ENCODE peak calls at places on chromosomes 3 and 15, in five cellular contexts. E is IMR-90, Y is neuronal stem cell, M is H9, F is H1. T is an unnamed sample.

GRCh38 chr3:127595303-127595702 is 2.9 kb upstream of the MCM2 start:
- DNase-seq in Y (no peak), F (no peak), E (no peak), M (no peak), T (no peak)

GRCh38 chr3:133885241-133885711 is 10.4 kb downstream of the RAB6B start:
- DNase-seq in E (no peak), F (peak; percentile 26), Y (no peak), M (no peak), T (no peak)

GRCh38 chr3:172333692-172334457 is 114.4 kb downstream of the GHSR start:
- DNase-seq in M (no peak), F (no peak), Y (no peak), E (no peak), T (no peak)

GRCh38 chr3:102053375-102053989 is 204.2 kb downstream of the NFKBIZ start:
- DNase-seq in F (no peak), M (no peak), E (peak; percentile 62), Y (no peak), T (peak; percentile 16)

GRCh38 chr3:1963896-1964295 is 134.8 kb upstream of the CNTN4 start:
- DNase-seq in Y (no peak), E (no peak), F (no peak), M (no peak), T (no peak)

GRCh38 chr3:128009952-128010846 is 42.0 kb upstream of the SEC61A1 start:
- DNase-seq in M (no peak), F (no peak), E (peak; percentile 50), Y (no peak), T (no peak)

GRCh38 chr3:171650193-171650592 is 160.1 kb downstream of the PLD1 start:
- DNase-seq in F (no peak), Y (no peak), M (no peak), E (no peak), T (no peak)

GRCh38 chr15:100778831-100779288 is 100.8 kb upstream of the ALDH1A3 start:
- DNase-seq in E (no peak), M (no peak), Y (no peak), F (peak; percentile 33), T (no peak)

GRCh38 chr3:168162172-168162571 is 66.4 kb upstream of the GOLIM4 start:
- DNase-seq in M (no peak), E (peak; percentile 11), Y (no peak), F (no peak), T (no peak)

GRCh38 chr3:190676477-190676876 is 162.6 kb downstream of the IL1RAP start:
- DNase-seq in F (no peak), E (peak; percentile 72), Y (no peak), M (no peak), T (no peak)

GRCh38 chr3:114566162-114566755 is 272.4 kb downstream of the TIGIT start:
- DNase-seq in Y (no peak), F (no peak), E (no peak), M (no peak), T (no peak)

GRCh38 chr15:96888764-96889163 is 558.3 kb downstream of the NR2F2 start:
- DNase-seq in Y (no peak), M (no peak), E (no peak), F (no peak), T (no peak)

GRCh38 chr3:4495294-4496110 is 2.4 kb downstream of the ITPR1 start:
- DNase-seq in M (no peak), Y (no peak), E (no peak), F (no peak), T (no peak)

GRCh38 chr3:134034005-134034785 is 4.5 kb upstream of the SLCO2A1 start:
- DNase-seq in F (peak; percentile 11), M (no peak), E (peak; percentile 75), Y (no peak), T (no peak)

GRCh38 chr3:146972726-146973125 is 367.6 kb upstream of the PLSCR5 start:
- DNase-seq in M (no peak), Y (no peak), E (peak; percentile 8), F (no peak), T (no peak)

GRCh38 chr3:45164056-45164455 is 17.9 kb upstream of the CDCP1 start:
- DNase-seq in Y (no peak), F (no peak), M (no peak), E (no peak), T (no peak)

GRCh38 chr3:50450135-50450911 is 53.1 kb downstream of the CACNA2D2 start:
- DNase-seq in M (no peak), Y (no peak), F (no peak), E (peak; percentile 15), T (no peak)

GRCh38 chr15:67839929-67840746 is at the start of gene RNU6-1:
- DNase-seq in M (peak; percentile 81), F (peak; percentile 88), E (peak; percentile 91), Y (peak; percentile 88), T (peak; percentile 89)

GRCh38 chr3:58497074-58497473 is 5.2 kb downstream of the KCTD6 start:
- DNase-seq in E (no peak), M (no peak), Y (peak; percentile 74), F (no peak), T (peak; percentile 77)

GRCh38 chr3:42476225-42477160 is 25.9 kb upstream of the VIPR1 start:
- DNase-seq in F (no peak), Y (no peak), E (no peak), M (no peak), T (no peak)

GRCh38 chr15:60328852-60329443 is 68.8 kb downstream of the ANXA2 start:
- DNase-seq in E (peak; percentile 37), M (no peak), F (no peak), Y (no peak), T (no peak)

GRCh38 chr3:119013951-119014350 is 20.7 kb downstream of the IGSF11 start:
- DNase-seq in F (no peak), M (no peak), E (no peak), Y (no peak), T (no peak)

GRCh38 chr3:50227390-50228183 is 8.4 kb upstream of the GNAI2 start:
- DNase-seq in F (peak; percentile 94), Y (peak; percentile 89), E (peak; percentile 80), M (peak; percentile 93), T (peak; percentile 97)

GRCh38 chr3:116417151-116417550 is 28.1 kb downstream of the LSAMP start:
- DNase-seq in E (no peak), Y (no peak), M (no peak), F (no peak), T (no peak)

GRCh38 chr3:13539285-13539625 is 9.7 kb upstream of the FBLN2 start:
- DNase-seq in M (no peak), E (peak; percentile 75), F (no peak), Y (no peak), T (no peak)

GRCh38 chr3:177905173-177905894 is 630.9 kb upstream of the KCNMB2 start:
- DNase-seq in F (no peak), M (no peak), Y (no peak), E (peak; percentile 90), T (peak; percentile 23)

GRCh38 chr15:40763801-40764765 is at the start of gene GCHFR:
- DNase-seq in E (peak; percentile 47), F (peak; percentile 86), Y (peak; percentile 42), M (peak; percentile 85), T (peak; percentile 73)

GRCh38 chr15:50380089-50380488 is 25.1 kb upstream of the GABPB1 start:
- DNase-seq in M (no peak), E (peak; percentile 36), Y (no peak), F (no peak), T (no peak)

GRCh38 chr3:88219138-88219792 is 69.5 kb downstream of the C3orf38 start:
- DNase-seq in E (peak; percentile 49), M (peak; percentile 80), F (peak; percentile 66), Y (peak; percentile 64), T (peak; percentile 91)

GRCh38 chr3:125072310-125072709 is 16.5 kb upstream of the HEG1 start:
- DNase-seq in Y (no peak), E (peak; percentile 63), F (no peak), M (no peak), T (no peak)

GRCh38 chr3:53729130-53729529 is 117.1 kb downstream of the CHDH start:
- DNase-seq in E (no peak), Y (no peak), F (no peak), M (no peak), T (no peak)

GRCh38 chr3:6861989-6862879 is 1.3 kb downstream of the GRM7 start:
- DNase-seq in Y (no peak), F (peak; percentile 59), M (peak; percentile 37), E (no peak), T (peak; percentile 23)

GRCh38 chr3:162348912-162349311 is 852.3 kb downstream of the OTOL1 start:
- DNase-seq in E (no peak), M (no peak), F (no peak), Y (no peak), T (no peak)

GRCh38 chr15:51191072-51191665 is 96.5 kb upstream of the TNFAIP8L3 start:
- DNase-seq in E (no peak), M (no peak), Y (no peak), F (no peak), T (no peak)

GRCh38 chr3:113560845-113561623 is 28.7 kb downstream of the SIDT1 start:
- DNase-seq in Y (no peak), M (no peak), F (no peak), E (no peak), T (peak; percentile 54)

GRCh38 chr3:197298341-197298857 is at the start of gene DLG1:
- DNase-seq in Y (peak; percentile 88), F (peak; percentile 91), E (peak; percentile 92), M (peak; percentile 90), T (peak; percentile 96)

GRCh38 chr3:138845071-138845685 is 10.4 kb upstream of the PIK3CB start:
- DNase-seq in F (no peak), E (no peak), Y (no peak), M (peak; percentile 63), T (peak; percentile 58)
- H2BK5ac ChIP-seq in F (peak overlapping the region; percentile 98), E (no peak overlapping the region), Y (no peak overlapping the region), M (peak overlapping the region; percentile 97), T (peak overlapping the region; percentile 64)

GRCh38 chr15:31372635-31373091 is 46.0 kb downstream of the KLF13 start:
- DNase-seq in Y (no peak), M (peak; percentile 92), E (peak; percentile 74), F (peak; percentile 59), T (peak; percentile 97)
- H2BK5ac ChIP-seq in Y (peak overlapping the region; percentile 40), M (no peak overlapping the region), E (peak overlapping the region; percentile 17), F (peak overlapping the region; percentile 66), T (peak overlapping the region; percentile 37)

DNA sequence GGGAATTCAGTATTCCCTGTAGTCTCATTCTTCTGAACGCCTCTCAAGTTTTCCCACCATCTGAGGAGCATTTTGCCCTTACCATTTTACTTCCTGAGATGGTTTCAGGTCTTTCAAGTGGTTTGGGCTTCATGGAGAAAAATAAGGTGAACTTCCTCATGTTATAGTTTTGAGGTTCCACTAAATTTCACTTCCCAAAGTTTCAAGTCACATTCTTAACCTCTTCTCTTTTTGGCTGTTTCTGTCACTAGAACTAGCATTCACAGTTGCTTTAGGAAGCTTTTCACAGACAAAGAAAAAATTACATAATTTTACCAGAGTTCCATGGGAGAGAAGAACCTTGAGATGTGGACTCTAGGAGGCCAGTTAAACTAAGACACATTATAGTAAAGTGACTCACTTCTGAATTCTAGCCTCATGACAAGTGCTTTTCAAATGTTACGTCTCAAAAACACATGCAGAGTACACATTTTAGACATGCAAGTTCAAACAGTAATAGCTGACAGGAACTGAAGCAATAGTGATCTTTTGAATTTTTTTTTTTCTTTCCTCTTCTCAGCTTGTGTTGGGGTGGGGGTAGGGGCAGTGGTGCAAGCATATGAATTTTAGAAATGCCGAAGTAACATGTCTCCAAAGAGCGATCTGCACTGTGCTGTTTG is 39.9 kb upstream of the LRTM1 start:
- DNase-seq in Y (no peak), F (no peak), E (peak; percentile 90), M (no peak), T (no peak)
- H2BK5ac ChIP-seq in Y (no peak overlapping the region), F (no peak overlapping the region), E (peak overlapping the region; percentile 90), M (no peak overlapping the region), T (no peak overlapping the region)

GRCh38 chr3:8988791-8989558 is 25.7 kb upstream of the RAD18 start:
- DNase-seq in E (no peak), Y (no peak), F (peak; percentile 39), M (no peak), T (no peak)
- H2BK5ac ChIP-seq in E (no peak overlapping the region), Y (no peak overlapping the region), F (no peak overlapping the region), M (no peak overlapping the region), T (no peak overlapping the region)